ENCODE peak calls at places on chromosomes 16 and 17, in six cellular contexts. One of them, this sample, is unnamed.

GRCh38 chr16:68444058-68444657 is 4.2 kb downstream of the SMPD3 start:
- DNase-seq in K562: peak; percentile 47
- DNase-seq in AG10803: no peak
- DNase-seq in tibial nerve: no peak
- DNase-seq in psoas muscle: no peak
- DNase-seq in prostate gland: no peak
- DNase-seq in this sample: peak; percentile 40

GRCh38 chr17:69763503-69763902 is 311.5 kb upstream of the KCNJ16 start:
- DNase-seq in K562: no peak
- DNase-seq in AG10803: peak; percentile 32
- DNase-seq in tibial nerve: no peak
- DNase-seq in psoas muscle: no peak
- DNase-seq in prostate gland: no peak
- DNase-seq in this sample: peak; percentile 16

GRCh38 chr16:19755268-19755667 is 37.2 kb downstream of the IQCK start:
- DNase-seq in K562: no peak
- DNase-seq in AG10803: no peak
- DNase-seq in tibial nerve: no peak
- DNase-seq in psoas muscle: no peak
- DNase-seq in prostate gland: no peak
- DNase-seq in this sample: no peak

GRCh38 chr16:23081675-23082119 is 67.6 kb downstream of the USP31 start:
- DNase-seq in K562: no peak
- DNase-seq in AG10803: peak; percentile 83
- DNase-seq in tibial nerve: no peak
- DNase-seq in psoas muscle: no peak
- DNase-seq in prostate gland: no peak
- DNase-seq in this sample: peak; percentile 13

GRCh38 chr16:14132696-14133048 is 61.6 kb downstream of the MRTFB start:
- DNase-seq in K562: no peak
- DNase-seq in AG10803: peak; percentile 31
- DNase-seq in tibial nerve: no peak
- DNase-seq in psoas muscle: no peak
- DNase-seq in prostate gland: no peak
- DNase-seq in this sample: no peak

GRCh38 chr16:72837846-72838661 is 209.9 kb downstream of the ZFHX3 start:
- DNase-seq in K562: no peak
- DNase-seq in AG10803: no peak
- DNase-seq in tibial nerve: no peak
- DNase-seq in psoas muscle: no peak
- DNase-seq in prostate gland: no peak
- DNase-seq in this sample: no peak

GRCh38 chr17:44176671-44177501 is 6.4 kb downstream of the ASB16 start:
- DNase-seq in K562: no peak
- DNase-seq in AG10803: no peak
- DNase-seq in tibial nerve: no peak
- DNase-seq in psoas muscle: no peak
- DNase-seq in prostate gland: no peak
- DNase-seq in this sample: no peak

GRCh38 chr16:11079657-11080187 is 135.4 kb downstream of the CLEC16A start:
- DNase-seq in K562: no peak
- DNase-seq in AG10803: peak; percentile 93
- DNase-seq in tibial nerve: no peak
- DNase-seq in psoas muscle: no peak
- DNase-seq in prostate gland: no peak
- DNase-seq in this sample: peak; percentile 94

GRCh38 chr17:1467898-1468492 is 12.0 kb upstream of the CRK start:
- DNase-seq in K562: no peak
- DNase-seq in AG10803: no peak
- DNase-seq in tibial nerve: peak; percentile 61
- DNase-seq in psoas muscle: peak; percentile 84
- DNase-seq in prostate gland: no peak
- DNase-seq in this sample: no peak

GRCh38 chr17:47621293-47622178 is 28.2 kb upstream of the KPNB1 start:
- DNase-seq in K562: no peak
- DNase-seq in AG10803: peak; percentile 87
- DNase-seq in tibial nerve: no peak
- DNase-seq in psoas muscle: peak; percentile 48
- DNase-seq in prostate gland: peak; percentile 8
- DNase-seq in this sample: peak; percentile 90

GRCh38 chr17:71883258-71883657 is 237.6 kb upstream of the SOX9 start:
- DNase-seq in K562: no peak
- DNase-seq in AG10803: no peak
- DNase-seq in tibial nerve: no peak
- DNase-seq in psoas muscle: no peak
- DNase-seq in prostate gland: no peak
- DNase-seq in this sample: no peak

GRCh38 chr17:77425791-77426641 is 285.2 kb downstream of the SEC14L1 start:
- DNase-seq in K562: peak; percentile 86
- DNase-seq in AG10803: peak; percentile 60
- DNase-seq in tibial nerve: no peak
- DNase-seq in psoas muscle: peak; percentile 52
- DNase-seq in prostate gland: peak; percentile 55
- DNase-seq in this sample: peak; percentile 86

GRCh38 chr16:29011112-29011511 is 26.3 kb downstream of the LAT start:
- DNase-seq in K562: no peak
- DNase-seq in AG10803: no peak
- DNase-seq in tibial nerve: no peak
- DNase-seq in psoas muscle: no peak
- DNase-seq in prostate gland: no peak
- DNase-seq in this sample: no peak

GRCh38 chr17:64178011-64178825 is 48.3 kb upstream of the ERN1 start:
- DNase-seq in K562: no peak
- DNase-seq in AG10803: peak; percentile 27
- DNase-seq in tibial nerve: no peak
- DNase-seq in psoas muscle: no peak
- DNase-seq in prostate gland: no peak
- DNase-seq in this sample: no peak

GRCh38 chr16:89319883-89320716 is 102.6 kb downstream of the ZNF778 start:
- DNase-seq in K562: peak; percentile 74
- DNase-seq in AG10803: peak; percentile 66
- DNase-seq in tibial nerve: no peak
- DNase-seq in psoas muscle: peak; percentile 79
- DNase-seq in prostate gland: no peak
- DNase-seq in this sample: peak; percentile 91

GRCh38 chr16:65538945-65539344 is 417.1 kb upstream of the CDH11 start:
- DNase-seq in K562: no peak
- DNase-seq in AG10803: peak; percentile 72
- DNase-seq in tibial nerve: no peak
- DNase-seq in psoas muscle: no peak
- DNase-seq in prostate gland: no peak
- DNase-seq in this sample: peak; percentile 53

GRCh38 chr17:6066183-6066948 is 3.8 kb upstream of the WSCD1 start:
- DNase-seq in K562: no peak
- DNase-seq in AG10803: no peak
- DNase-seq in tibial nerve: no peak
- DNase-seq in psoas muscle: no peak
- DNase-seq in prostate gland: no peak
- DNase-seq in this sample: no peak

GRCh38 chr16:82753821-82754220 is 127.1 kb downstream of the CDH13 start:
- DNase-seq in K562: no peak
- DNase-seq in AG10803: peak; percentile 46
- DNase-seq in tibial nerve: no peak
- DNase-seq in psoas muscle: no peak
- DNase-seq in prostate gland: no peak
- DNase-seq in this sample: no peak

GRCh38 chr17:55444471-55445441 is 23.1 kb upstream of the MMD start:
- DNase-seq in K562: no peak
- DNase-seq in AG10803: no peak
- DNase-seq in tibial nerve: no peak
- DNase-seq in psoas muscle: no peak
- DNase-seq in prostate gland: no peak
- DNase-seq in this sample: peak; percentile 54

GRCh38 chr16:28498666-28499065 is 4.2 kb downstream of the APOBR start:
- DNase-seq in K562: no peak
- DNase-seq in AG10803: no peak
- DNase-seq in tibial nerve: no peak
- DNase-seq in psoas muscle: no peak
- DNase-seq in prostate gland: no peak
- DNase-seq in this sample: no peak

GRCh38 chr17:66474258-66474657 is 171.8 kb downstream of the PRKCA start:
- DNase-seq in K562: no peak
- DNase-seq in AG10803: no peak
- DNase-seq in tibial nerve: no peak
- DNase-seq in psoas muscle: no peak
- DNase-seq in prostate gland: no peak
- DNase-seq in this sample: no peak

GRCh38 chr16:280991-281659 is 734 bp downstream of the ARHGDIG start:
- DNase-seq in K562: no peak
- DNase-seq in AG10803: no peak
- DNase-seq in tibial nerve: no peak
- DNase-seq in psoas muscle: no peak
- DNase-seq in prostate gland: no peak
- DNase-seq in this sample: no peak

GRCh38 chr16:278863-279366 is 1.5 kb upstream of the ARHGDIG start:
- DNase-seq in K562: no peak
- DNase-seq in AG10803: no peak
- DNase-seq in tibial nerve: no peak
- DNase-seq in psoas muscle: no peak
- DNase-seq in prostate gland: no peak
- DNase-seq in this sample: peak; percentile 21

GRCh38 chr16:279531-279930 is 860 bp upstream of the ARHGDIG start:
- DNase-seq in K562: no peak
- DNase-seq in AG10803: no peak
- DNase-seq in tibial nerve: no peak
- DNase-seq in psoas muscle: no peak
- DNase-seq in prostate gland: no peak
- DNase-seq in this sample: no peak

GRCh38 chr16:280552-280951 is at the start of gene ARHGDIG:
- DNase-seq in K562: peak; percentile 77
- DNase-seq in AG10803: no peak
- DNase-seq in tibial nerve: no peak
- DNase-seq in psoas muscle: no peak
- DNase-seq in prostate gland: no peak
- DNase-seq in this sample: no peak

DNA sequence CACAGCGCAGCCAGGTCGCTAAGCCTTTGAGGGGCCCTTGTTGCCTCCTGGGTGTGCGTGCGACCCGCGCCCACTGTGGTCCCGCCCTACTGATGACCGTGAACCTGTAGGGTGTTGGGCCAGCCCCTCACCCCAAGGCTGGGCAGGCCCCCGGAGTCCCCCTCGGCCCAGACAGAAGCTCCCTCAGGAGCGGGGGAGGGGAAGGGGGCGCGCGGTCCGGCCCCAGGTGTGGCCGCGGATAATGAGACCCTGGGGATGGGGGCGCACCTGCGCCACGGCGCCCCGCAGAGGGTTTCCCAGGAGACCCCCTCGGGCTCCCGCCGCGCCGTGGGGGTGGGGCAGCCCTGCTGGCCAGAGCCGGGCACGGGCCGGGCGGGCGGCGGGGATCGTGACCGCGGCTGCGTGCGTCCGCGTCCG is 378 bp upstream of the ARHGDIG start:
- DNase-seq in K562: peak; percentile 67
- DNase-seq in AG10803: no peak
- DNase-seq in tibial nerve: no peak
- DNase-seq in psoas muscle: no peak
- DNase-seq in prostate gland: no peak
- DNase-seq in this sample: no peak
- H3K4me3 ChIP-seq in K562: peak overlapping the region; percentile 23
- H3K4me3 ChIP-seq in AG10803: no peak overlapping the region
- H3K4me3 ChIP-seq in tibial nerve: no peak overlapping the region
- H3K4me3 ChIP-seq in psoas muscle: peak overlapping the region; percentile 46
- H3K4me3 ChIP-seq in prostate gland: peak overlapping the region; percentile 18
- H3K4me3 ChIP-seq in this sample: no peak overlapping the region

DNA sequence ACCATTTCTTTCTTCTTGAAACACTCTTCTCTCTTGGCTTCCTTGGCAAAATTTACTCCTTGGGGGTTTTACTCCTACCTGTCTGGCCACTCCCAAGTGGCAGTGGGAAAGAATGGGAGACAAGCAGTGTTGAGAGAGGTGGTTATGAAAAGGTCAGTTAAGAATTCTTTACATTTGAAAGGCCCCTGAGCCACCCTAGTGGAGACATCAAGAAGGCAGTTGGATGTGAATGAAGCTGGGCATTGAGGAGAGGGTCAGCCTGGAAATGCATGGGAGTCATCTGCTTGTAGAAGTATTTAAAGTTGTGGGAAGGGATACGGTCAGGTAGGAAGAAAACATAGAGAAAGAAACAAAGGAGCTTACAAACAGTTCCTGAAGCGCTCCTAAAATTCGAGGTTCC is 42.3 kb upstream of the CCNF start:
- DNase-seq in K562: no peak
- DNase-seq in AG10803: no peak
- DNase-seq in tibial nerve: no peak
- DNase-seq in psoas muscle: no peak
- DNase-seq in prostate gland: no peak
- DNase-seq in this sample: no peak
- TF ChIP-seq CTCF in K562: peak; percentile 29
- TF ChIP-seq CTCF in AG10803: no peak
- TF ChIP-seq CTCF in tibial nerve: no peak
- TF ChIP-seq CTCF in psoas muscle: no peak
- TF ChIP-seq CTCF in prostate gland: no peak
- TF ChIP-seq CTCF in this sample: peak; percentile 40

GRCh38 chr16:4113358-4114256 is 2.6 kb downstream of the ADCY9 start:
- DNase-seq in K562: no peak
- DNase-seq in AG10803: no peak
- DNase-seq in tibial nerve: no peak
- DNase-seq in psoas muscle: no peak
- DNase-seq in prostate gland: no peak
- DNase-seq in this sample: peak; percentile 16
- H3K4me3 ChIP-seq in K562: no peak overlapping the region
- H3K4me3 ChIP-seq in AG10803: peak overlapping the region; percentile 77
- H3K4me3 ChIP-seq in tibial nerve: no peak overlapping the region
- H3K4me3 ChIP-seq in psoas muscle: peak overlapping the region; percentile 83
- H3K4me3 ChIP-seq in prostate gland: no peak overlapping the region
- H3K4me3 ChIP-seq in this sample: peak overlapping the region; percentile 11

GRCh38 chr17:76103274-76104139 is at the start of gene EXOC7:
- DNase-seq in K562: peak; percentile 98
- DNase-seq in AG10803: peak; percentile 85
- DNase-seq in tibial nerve: peak; percentile 91
- DNase-seq in psoas muscle: peak; percentile 91
- DNase-seq in prostate gland: peak; percentile 90
- DNase-seq in this sample: peak; percentile 93
- TF ChIP-seq CTCF in K562: no peak
- TF ChIP-seq CTCF in AG10803: peak; percentile 24
- TF ChIP-seq CTCF in tibial nerve: no peak
- TF ChIP-seq CTCF in psoas muscle: no peak
- TF ChIP-seq CTCF in prostate gland: no peak
- TF ChIP-seq CTCF in this sample: no peak

GRCh38 chr17:2595736-2596135 is 2.3 kb downstream of the PAFAH1B1 start:
- DNase-seq in K562: no peak
- DNase-seq in AG10803: peak; percentile 24
- DNase-seq in tibial nerve: no peak
- DNase-seq in psoas muscle: no peak
- DNase-seq in prostate gland: no peak
- DNase-seq in this sample: peak; percentile 36
- H3K4me3 ChIP-seq in K562: peak overlapping the region; percentile 96
- H3K4me3 ChIP-seq in AG10803: peak overlapping the region; percentile 91
- H3K4me3 ChIP-seq in tibial nerve: no peak overlapping the region
- H3K4me3 ChIP-seq in psoas muscle: peak overlapping the region; percentile 100
- H3K4me3 ChIP-seq in prostate gland: peak overlapping the region; percentile 90
- H3K4me3 ChIP-seq in this sample: peak overlapping the region; percentile 89

This sample was measured in cardiac fibroblast.